ENCODE peak calls at places on chromosomes 4 and X, in eight cellular contexts. H is psoas muscle, D is upper lobe of right lung, O is retinal pigment epithelial cell, M is astrocyte of the spinal cord, V is astrocyte of the cerebellum, P is tibial artery, Z is HFF-Myc. C is an unnamed sample.

GRCh38 chr4:132297346-132297745 is 851.7 kb upstream of the PCDH10 start:
- DNase-seq in H (no peak), M (peak; percentile 34), O (no peak), D (no peak), P (no peak), V (peak; percentile 1), Z (no peak), C (peak; percentile 31)

GRCh38 chrX:56765816-56766553 is 36.9 kb downstream of the NBDY start:
- DNase-seq in Z (no peak), P (no peak), M (no peak), O (no peak), H (no peak), D (peak; percentile 21), V (no peak), C (peak; percentile 6)

GRCh38 chr4:118888666-118889312 is at the start of gene SYNPO2:
- DNase-seq in H (peak; percentile 79), M (peak; percentile 90), Z (no peak), O (no peak), D (peak; percentile 75), P (peak; percentile 85), V (peak; percentile 63), C (peak; percentile 92)

GRCh38 chr4:80219301-80220025 is 22.2 kb downstream of the PRDM8 start:
- DNase-seq in V (no peak), P (no peak), M (no peak), D (no peak), H (no peak), Z (no peak), O (no peak), C (peak; percentile 42)

GRCh38 chr4:6480532-6481088 is 8.2 kb upstream of the PPP2R2C start:
- DNase-seq in P (no peak), V (no peak), O (no peak), Z (no peak), H (no peak), M (no peak), D (no peak), C (no peak)

GRCh38 chrX:154032156-154032555 is 12.5 kb upstream of the IRAK1 start:
- DNase-seq in O (no peak), M (no peak), H (no peak), P (no peak), V (no peak), D (no peak), Z (no peak), C (no peak)

GRCh38 chr4:140150886-140151699 is 2.9 kb downstream of the MAML3 start:
- DNase-seq in P (peak; percentile 91), D (peak; percentile 94), O (peak; percentile 56), Z (peak; percentile 84), V (peak; percentile 90), M (peak; percentile 97), H (peak; percentile 88), C (peak; percentile 98)

GRCh38 chr4:69224891-69225290 is 10.3 kb upstream of the UGT2B11 start:
- DNase-seq in M (no peak), Z (no peak), P (no peak), D (no peak), O (no peak), V (no peak), H (no peak), C (no peak)

GRCh38 chrX:2498781-2499302 is 1.9 kb downstream of the DHRSX start:
- DNase-seq in Z (no peak), O (no peak), P (peak; percentile 42), D (peak; percentile 64), M (peak; percentile 47), V (no peak), H (no peak), C (peak; percentile 41)

GRCh38 chr4:13525606-13526281 is 18.6 kb downstream of the NKX3-2 start:
- DNase-seq in D (no peak), P (no peak), H (no peak), Z (no peak), M (no peak), O (no peak), V (no peak), C (no peak)

GRCh38 chr4:122107680-122108079 is 44.5 kb upstream of the BLTP1 start:
- DNase-seq in D (no peak), M (no peak), O (no peak), H (no peak), P (no peak), V (no peak), Z (no peak), C (no peak)

DNA sequence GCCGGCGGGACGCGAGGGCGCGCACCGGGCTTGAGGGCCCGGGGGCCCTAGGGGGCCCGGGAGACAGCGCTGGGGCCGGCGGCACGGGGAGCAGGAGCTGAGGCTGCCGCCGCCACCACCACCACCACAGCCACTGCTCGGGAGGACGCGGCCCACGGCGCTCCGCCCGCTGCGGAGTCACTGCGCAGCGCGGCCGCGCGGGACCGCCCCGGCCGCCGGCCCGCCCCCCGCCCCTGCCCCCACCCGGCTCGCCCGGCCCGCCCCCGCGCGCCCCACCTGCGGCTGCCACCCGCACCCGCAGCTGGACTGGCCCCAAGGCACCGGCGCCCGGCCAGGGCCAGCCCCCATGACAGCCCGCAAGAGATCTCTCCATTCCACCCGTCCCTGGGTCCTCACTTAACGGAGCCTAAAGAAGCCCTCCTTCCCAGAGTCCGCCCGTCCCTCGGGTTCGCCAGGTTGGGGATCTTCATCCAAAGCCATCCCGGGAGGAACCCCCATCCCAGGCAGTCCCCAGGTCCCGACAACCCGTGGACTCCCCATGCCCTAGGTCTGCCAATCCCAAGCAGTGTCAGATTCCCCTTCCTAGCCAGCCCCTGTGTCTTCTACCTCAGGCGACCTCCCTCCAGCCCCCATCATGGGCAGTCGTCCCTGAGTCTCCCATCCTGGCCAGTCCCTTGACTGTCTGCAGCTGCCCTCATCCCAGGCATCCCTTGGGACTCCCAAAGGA is 40.0 kb upstream of the IQSEC2 start:
- DNase-seq in Z (no peak), O (no peak), H (peak; percentile 25), M (no peak), D (no peak), V (no peak), P (no peak), C (no peak)
- H3K4me3 ChIP-seq in Z (peak overlapping the region; percentile 34), O (no peak overlapping the region), H (peak overlapping the region; percentile 68), M (peak overlapping the region; percentile 43), D (peak overlapping the region; percentile 56), V (peak overlapping the region; percentile 48), P (peak overlapping the region; percentile 71), C (peak overlapping the region; percentile 53)

DNA sequence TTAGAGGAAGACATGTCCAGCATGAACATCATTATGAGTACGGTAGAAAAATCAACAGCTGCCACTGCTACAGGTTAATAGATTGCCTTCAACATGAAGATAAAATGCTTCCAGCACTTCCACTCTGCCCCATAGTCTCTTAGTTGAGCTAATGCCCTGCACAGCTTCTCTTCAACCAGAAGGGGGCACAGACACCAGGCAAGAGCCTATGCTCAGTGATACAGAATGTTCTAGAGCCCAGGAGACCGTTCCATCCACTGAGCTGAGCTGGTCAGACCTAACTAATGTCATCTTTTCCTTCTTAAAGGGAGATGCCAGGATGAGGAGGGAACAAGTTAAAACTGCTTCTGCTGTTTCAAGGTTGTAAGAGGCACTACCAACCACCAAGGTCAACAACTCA is 42.2 kb downstream of the SMIM10L2A start:
- DNase-seq in V (no peak), H (no peak), M (no peak), D (no peak), P (no peak), O (no peak), Z (no peak), C (peak; percentile 17)
- TF ChIP-seq CTCF in V (peak; percentile 24), H (peak; percentile 17), M (peak; percentile 19), D (peak; percentile 43), P (no peak), O (peak; percentile 26), Z (no peak), C (peak; percentile 44)

GRCh38 chrX:13571136-13571535 is 1.7 kb downstream of the EGFL6 start:
- DNase-seq in V (no peak), P (no peak), D (no peak), M (no peak), Z (no peak), H (no peak), O (no peak), C (no peak)

GRCh38 chrX:13574600-13574999 is 5.2 kb downstream of the EGFL6 start:
- DNase-seq in M (no peak), V (no peak), Z (no peak), H (no peak), O (no peak), P (no peak), D (no peak), C (no peak)

GRCh38 chrX:13569479-13570244 is at the start of gene EGFL6:
- DNase-seq in M (no peak), Z (no peak), H (no peak), V (no peak), D (no peak), O (no peak), P (no peak), C (no peak)

DNA sequence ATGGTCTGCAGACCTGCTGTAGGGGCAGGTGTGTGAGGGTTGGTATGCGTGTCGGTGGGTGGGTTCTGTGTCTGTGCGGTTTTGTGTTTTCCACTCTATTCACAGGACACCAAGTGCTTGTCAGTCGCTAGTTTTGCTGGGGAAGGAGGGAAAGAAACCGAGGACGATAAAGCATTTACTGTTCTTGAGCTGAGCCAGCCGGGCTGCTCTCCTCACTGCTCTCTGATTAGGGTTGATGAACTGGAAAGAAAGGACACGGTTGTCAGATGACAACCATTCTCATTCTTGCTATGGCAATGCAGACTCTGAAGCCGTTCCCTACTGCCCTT is 808 bp downstream of the EGFL6 start:
- DNase-seq in D (no peak), Z (no peak), V (no peak), P (no peak), M (no peak), O (no peak), H (no peak), C (no peak)
- H3K4me3 ChIP-seq in D (peak overlapping the region; percentile 33), Z (no peak overlapping the region), V (no peak overlapping the region), P (peak overlapping the region; percentile 29), M (no peak overlapping the region), O (peak overlapping the region; percentile 21), H (no peak overlapping the region), C (no peak overlapping the region)

GRCh38 chr4:866761-867390 is 40.9 kb upstream of the CPLX1 start:
- DNase-seq in H (no peak), O (no peak), M (peak; percentile 32), V (no peak), P (no peak), Z (no peak), D (no peak), C (no peak)
- TF ChIP-seq CTCF in H (no peak), O (no peak), M (no peak), V (no peak), P (no peak), Z (no peak), D (no peak), C (no peak)

GRCh38 chrX:54044126-54044876 is at the start of gene PHF8:
- DNase-seq in P (peak; percentile 92), M (peak; percentile 96), H (peak; percentile 94), V (peak; percentile 88), Z (peak; percentile 72), D (peak; percentile 97), O (peak; percentile 84), C (peak; percentile 95)

GRCh38 chrX:54044877-54045328 is 630 bp upstream of the PHF8 start:
- DNase-seq in D (no peak), H (no peak), V (no peak), M (no peak), Z (no peak), O (peak; percentile 4), P (no peak), C (no peak)

GRCh38 chrX:54049801-54050200 is 5.5 kb upstream of the PHF8 start:
- DNase-seq in D (no peak), Z (no peak), P (no peak), M (no peak), H (no peak), V (no peak), O (no peak), C (no peak)

GRCh38 chrX:54045563-54046228 is 1.4 kb upstream of the PHF8 start:
- DNase-seq in P (no peak), D (no peak), V (no peak), H (no peak), Z (no peak), O (no peak), M (no peak), C (no peak)

GRCh38 chrX:54048413-54048812 is 4.1 kb upstream of the PHF8 start:
- DNase-seq in V (no peak), D (no peak), M (no peak), H (no peak), O (no peak), Z (no peak), P (no peak), C (no peak)
- H3K4me3 ChIP-seq in V (no peak overlapping the region), D (no peak overlapping the region), M (no peak overlapping the region), H (no peak overlapping the region), O (no peak overlapping the region), Z (no peak overlapping the region), P (no peak overlapping the region), C (no peak overlapping the region)

C was measured in fibroblast of pulmonary artery.